ENCODE peak calls at places on chromosomes 7 and 10, in eight cellular contexts. One of them, this sample, is unnamed.

GRCh38 chr7:24005517-24005916 is 278.5 kb upstream of the NPY start:
- DNase-seq in AG04450: no peak
- DNase-seq in amniotic epithelial cell: no peak
- DNase-seq in fibroblast of lung: no peak
- DNase-seq in myocyte: no peak
- DNase-seq in activated T-helper 2 cell treated with anti-CD3 and anti-CD28 coated beads, Interferon-gamma antibody, Interleukin-2, Interleukin-4, amounts not matched to agents 10 μg/mL and 5 μg/mL and 100 μg/mL, durations not matched to agents 14 hours and 24 hours and 36 hours: no peak
- DNase-seq in NCI-H187: no peak
- DNase-seq in mammary epithelial cell: no peak
- DNase-seq in this sample: no peak

GRCh38 chr7:43520201-43520600 is 62.7 kb upstream of the STK17A start:
- DNase-seq in AG04450: no peak
- DNase-seq in amniotic epithelial cell: no peak
- DNase-seq in fibroblast of lung: no peak
- DNase-seq in myocyte: no peak
- DNase-seq in activated T-helper 2 cell treated with anti-CD3 and anti-CD28 coated beads, Interferon-gamma antibody, Interleukin-2, Interleukin-4, amounts not matched to agents 10 μg/mL and 5 μg/mL and 100 μg/mL, durations not matched to agents 14 hours and 24 hours and 36 hours: no peak
- DNase-seq in NCI-H187: no peak
- DNase-seq in mammary epithelial cell: no peak
- DNase-seq in this sample: no peak

GRCh38 chr10:17349717-17350116 is 104.7 kb downstream of the ST8SIA6 start:
- DNase-seq in AG04450: no peak
- DNase-seq in amniotic epithelial cell: no peak
- DNase-seq in fibroblast of lung: peak
- DNase-seq in myocyte: no peak
- DNase-seq in activated T-helper 2 cell treated with anti-CD3 and anti-CD28 coated beads, Interferon-gamma antibody, Interleukin-2, Interleukin-4, amounts not matched to agents 10 μg/mL and 5 μg/mL and 100 μg/mL, durations not matched to agents 14 hours and 24 hours and 36 hours: no peak
- DNase-seq in NCI-H187: no peak
- DNase-seq in mammary epithelial cell: peak
- DNase-seq in this sample: peak

GRCh38 chr10:98486421-98486820 is 39.7 kb upstream of the HPS1 start:
- DNase-seq in AG04450: no peak
- DNase-seq in amniotic epithelial cell: peak
- DNase-seq in fibroblast of lung: peak
- DNase-seq in myocyte: no peak
- DNase-seq in activated T-helper 2 cell treated with anti-CD3 and anti-CD28 coated beads, Interferon-gamma antibody, Interleukin-2, Interleukin-4, amounts not matched to agents 10 μg/mL and 5 μg/mL and 100 μg/mL, durations not matched to agents 14 hours and 24 hours and 36 hours: no peak
- DNase-seq in NCI-H187: no peak
- DNase-seq in mammary epithelial cell: peak
- DNase-seq in this sample: no peak

GRCh38 chr10:78804356-78805032 is 264.3 kb upstream of the ZMIZ1 start:
- DNase-seq in AG04450: no peak
- DNase-seq in amniotic epithelial cell: no peak
- DNase-seq in fibroblast of lung: no peak
- DNase-seq in myocyte: no peak
- DNase-seq in activated T-helper 2 cell treated with anti-CD3 and anti-CD28 coated beads, Interferon-gamma antibody, Interleukin-2, Interleukin-4, amounts not matched to agents 10 μg/mL and 5 μg/mL and 100 μg/mL, durations not matched to agents 14 hours and 24 hours and 36 hours: no peak
- DNase-seq in NCI-H187: no peak
- DNase-seq in mammary epithelial cell: no peak
- DNase-seq in this sample: no peak

GRCh38 chr7:70474639-70475234 is 657.2 kb upstream of the GALNT17 start:
- DNase-seq in AG04450: no peak
- DNase-seq in amniotic epithelial cell: no peak
- DNase-seq in fibroblast of lung: no peak
- DNase-seq in myocyte: no peak
- DNase-seq in activated T-helper 2 cell treated with anti-CD3 and anti-CD28 coated beads, Interferon-gamma antibody, Interleukin-2, Interleukin-4, amounts not matched to agents 10 μg/mL and 5 μg/mL and 100 μg/mL, durations not matched to agents 14 hours and 24 hours and 36 hours: no peak
- DNase-seq in NCI-H187: no peak
- DNase-seq in mammary epithelial cell: no peak
- DNase-seq in this sample: no peak

GRCh38 chr10:23525406-23525805 is 86.5 kb downstream of the OTUD1 start:
- DNase-seq in AG04450: no peak
- DNase-seq in amniotic epithelial cell: peak
- DNase-seq in fibroblast of lung: peak
- DNase-seq in myocyte: peak
- DNase-seq in activated T-helper 2 cell treated with anti-CD3 and anti-CD28 coated beads, Interferon-gamma antibody, Interleukin-2, Interleukin-4, amounts not matched to agents 10 μg/mL and 5 μg/mL and 100 μg/mL, durations not matched to agents 14 hours and 24 hours and 36 hours: no peak
- DNase-seq in NCI-H187: no peak
- DNase-seq in mammary epithelial cell: peak
- DNase-seq in this sample: peak

GRCh38 chr7:501526-501925 is 18.1 kb downstream of the PDGFA start:
- DNase-seq in AG04450: no peak
- DNase-seq in amniotic epithelial cell: no peak
- DNase-seq in fibroblast of lung: no peak
- DNase-seq in myocyte: no peak
- DNase-seq in activated T-helper 2 cell treated with anti-CD3 and anti-CD28 coated beads, Interferon-gamma antibody, Interleukin-2, Interleukin-4, amounts not matched to agents 10 μg/mL and 5 μg/mL and 100 μg/mL, durations not matched to agents 14 hours and 24 hours and 36 hours: no peak
- DNase-seq in NCI-H187: no peak
- DNase-seq in mammary epithelial cell: no peak
- DNase-seq in this sample: no peak

GRCh38 chr7:1666779-1667565 is 3.1 kb upstream of the ELFN1 start:
- DNase-seq in AG04450: no peak
- DNase-seq in amniotic epithelial cell: no peak
- DNase-seq in fibroblast of lung: peak
- DNase-seq in myocyte: no peak
- DNase-seq in activated T-helper 2 cell treated with anti-CD3 and anti-CD28 coated beads, Interferon-gamma antibody, Interleukin-2, Interleukin-4, amounts not matched to agents 10 μg/mL and 5 μg/mL and 100 μg/mL, durations not matched to agents 14 hours and 24 hours and 36 hours: no peak
- DNase-seq in NCI-H187: no peak
- DNase-seq in mammary epithelial cell: no peak
- DNase-seq in this sample: no peak

GRCh38 chr10:133211959-133212852 is 17.8 kb upstream of the UTF1 start:
- DNase-seq in AG04450: no peak
- DNase-seq in amniotic epithelial cell: no peak
- DNase-seq in fibroblast of lung: no peak
- DNase-seq in myocyte: no peak
- DNase-seq in activated T-helper 2 cell treated with anti-CD3 and anti-CD28 coated beads, Interferon-gamma antibody, Interleukin-2, Interleukin-4, amounts not matched to agents 10 μg/mL and 5 μg/mL and 100 μg/mL, durations not matched to agents 14 hours and 24 hours and 36 hours: no peak
- DNase-seq in NCI-H187: no peak
- DNase-seq in mammary epithelial cell: no peak
- DNase-seq in this sample: no peak

GRCh38 chr7:105664816-105665525 is 83.7 kb upstream of the EFCAB10 start:
- DNase-seq in AG04450: no peak
- DNase-seq in amniotic epithelial cell: no peak
- DNase-seq in fibroblast of lung: peak
- DNase-seq in myocyte: peak
- DNase-seq in activated T-helper 2 cell treated with anti-CD3 and anti-CD28 coated beads, Interferon-gamma antibody, Interleukin-2, Interleukin-4, amounts not matched to agents 10 μg/mL and 5 μg/mL and 100 μg/mL, durations not matched to agents 14 hours and 24 hours and 36 hours: no peak
- DNase-seq in NCI-H187: peak
- DNase-seq in mammary epithelial cell: no peak
- DNase-seq in this sample: peak

GRCh38 chr7:131327049-131327625 is 539 bp upstream of the MKLN1 start:
- DNase-seq in AG04450: no peak
- DNase-seq in amniotic epithelial cell: peak
- DNase-seq in fibroblast of lung: peak
- DNase-seq in myocyte: peak
- DNase-seq in activated T-helper 2 cell treated with anti-CD3 and anti-CD28 coated beads, Interferon-gamma antibody, Interleukin-2, Interleukin-4, amounts not matched to agents 10 μg/mL and 5 μg/mL and 100 μg/mL, durations not matched to agents 14 hours and 24 hours and 36 hours: no peak
- DNase-seq in NCI-H187: no peak
- DNase-seq in mammary epithelial cell: peak
- DNase-seq in this sample: peak

GRCh38 chr10:49746626-49747302 is 15.4 kb downstream of the OGDHL start:
- DNase-seq in AG04450: no peak
- DNase-seq in amniotic epithelial cell: no peak
- DNase-seq in fibroblast of lung: no peak
- DNase-seq in myocyte: no peak
- DNase-seq in activated T-helper 2 cell treated with anti-CD3 and anti-CD28 coated beads, Interferon-gamma antibody, Interleukin-2, Interleukin-4, amounts not matched to agents 10 μg/mL and 5 μg/mL and 100 μg/mL, durations not matched to agents 14 hours and 24 hours and 36 hours: no peak
- DNase-seq in NCI-H187: no peak
- DNase-seq in mammary epithelial cell: no peak
- DNase-seq in this sample: no peak

This sample was measured in renal cortical epithelial cell.